ENCODE peak calls at places on chromosomes 4 and X, in nine cellular contexts. U is Calu3, F is D721Med, E is left lung, N is RWPE1, I is nephron progenitor cell, H is AG04449, P is heart left ventricle, L is SK-N-SH. A is an unnamed sample.
A peak's percentile ranks its signal among the peaks of the same experiment; 100 is the strongest.

GRCh38 chr4:157978680-157979361 is 194.0 kb downstream of the GASK1B start:
- DNase-seq in U (peak; percentile 29), F (peak; percentile 16), E (no peak), N (peak; percentile 55), I (peak; percentile 66), H (no peak), P (peak; percentile 28), L (peak; percentile 56), A (peak; percentile 41)

GRCh38 chr4:165737309-165737972 is 135.6 kb upstream of the TLL1 start:
- DNase-seq in U (no peak), F (no peak), E (no peak), N (no peak), I (no peak), H (no peak), P (no peak), L (no peak), A (no peak)

GRCh38 chr4:54067163-54067562 is 2.8 kb upstream of the CHIC2 start:
- DNase-seq in U (no peak), F (no peak), E (no peak), N (peak; percentile 83), I (no peak), H (no peak), P (peak; percentile 73), L (no peak), A (no peak)

GRCh38 chr4:140080883-140081282 is 73.1 kb downstream of the MAML3 start:
- DNase-seq in U (no peak), F (no peak), E (no peak), N (no peak), I (no peak), H (no peak), P (no peak), L (no peak), A (no peak)

GRCh38 chr4:180234730-180235129 is 2008.5 kb upstream of the TENM3 start:
- DNase-seq in U (no peak), F (no peak), E (no peak), N (no peak), I (peak; percentile 10), H (no peak), P (no peak), L (no peak), A (no peak)

GRCh38 chr4:127601029-127601428 is 31.7 kb upstream of the INTU start:
- DNase-seq in U (no peak), F (no peak), E (no peak), N (peak; percentile 18), I (no peak), H (no peak), P (no peak), L (no peak), A (no peak)

GRCh38 chrX:17500145-17500579 is 125.2 kb downstream of the NHS start:
- DNase-seq in U (peak; percentile 9), F (no peak), E (no peak), N (no peak), I (no peak), H (peak; percentile 65), P (no peak), L (no peak), A (no peak)

GRCh38 chrX:70979136-70979762 is 48.4 kb upstream of the SLC7A3 start:
- DNase-seq in U (peak; percentile 1), F (no peak), E (no peak), N (no peak), I (no peak), H (peak; percentile 5), P (no peak), L (peak; percentile 4), A (no peak)

GRCh38 chrX:115330498-115331138 is 41.1 kb downstream of the LUZP4 start:
- DNase-seq in U (peak; percentile 39), F (no peak), E (no peak), N (peak; percentile 42), I (peak; percentile 50), H (no peak), P (no peak), L (peak; percentile 67), A (peak; percentile 57)

GRCh38 chr4:11632015-11632414 is 203.3 kb upstream of the HS3ST1 start:
- DNase-seq in U (no peak), F (no peak), E (no peak), N (no peak), I (no peak), H (no peak), P (no peak), L (no peak), A (no peak)

GRCh38 chr4:25178838-25179261 is 18.6 kb upstream of the SEPSECS start:
- DNase-seq in U (no peak), F (no peak), E (no peak), N (no peak), I (no peak), H (no peak), P (no peak), L (no peak), A (no peak)

GRCh38 chr4:1133033-1133432 is 19.7 kb upstream of the RNF212 start:
- DNase-seq in U (no peak), F (no peak), E (no peak), N (no peak), I (no peak), H (no peak), P (no peak), L (no peak), A (no peak)

GRCh38 chr4:122576261-122577188 is 44.3 kb downstream of the IL21 start:
- DNase-seq in U (peak; percentile 42), F (no peak), E (no peak), N (peak; percentile 47), I (no peak), H (no peak), P (no peak), L (peak; percentile 16), A (peak; percentile 10)

GRCh38 chr4:175776217-175776616 is 35.8 kb downstream of the GPM6A start:
- DNase-seq in U (no peak), F (no peak), E (no peak), N (no peak), I (no peak), H (no peak), P (no peak), L (no peak), A (no peak)

GRCh38 chrX:54786972-54787371 is 11.1 kb downstream of the ITIH6 start:
- DNase-seq in U (peak; percentile 53), F (no peak), E (no peak), N (peak; percentile 18), I (peak; percentile 16), H (no peak), P (no peak), L (no peak), A (no peak)

GRCh38 chr4:169071781-169072180 is 61.7 kb upstream of the CBR4 start:
- DNase-seq in U (no peak), F (no peak), E (no peak), N (no peak), I (no peak), H (no peak), P (no peak), L (no peak), A (no peak)

GRCh38 chr4:185054876-185055275 is 36.6 kb downstream of the HELT start:
- DNase-seq in U (no peak), F (no peak), E (no peak), N (no peak), I (no peak), H (no peak), P (no peak), L (no peak), A (no peak)

GRCh38 chrX:12975999-12976558 is 1.2 kb downstream of the TMSB4X start:
- DNase-seq in U (peak; percentile 62), F (no peak), E (peak; percentile 84), N (peak; percentile 62), I (peak; percentile 56), H (no peak), P (peak; percentile 43), L (peak; percentile 67), A (peak; percentile 25)

GRCh38 chrX:107978707-107979307 is 3.4 kb downstream of the TEX13B start:
- DNase-seq in U (peak; percentile 15), F (no peak), E (no peak), N (peak; percentile 1), I (no peak), H (no peak), P (no peak), L (peak; percentile 11), A (no peak)

GRCh38 chrX:145549476-145549875 is 268.2 kb upstream of the SLITRK2 start:
- DNase-seq in U (no peak), F (no peak), E (no peak), N (no peak), I (no peak), H (no peak), P (no peak), L (no peak), A (no peak)

GRCh38 chr4:159206427-159206871 is 103.6 kb downstream of the RAPGEF2 start:
- DNase-seq in U (no peak), F (no peak), E (no peak), N (no peak), I (no peak), H (peak; percentile 21), P (no peak), L (no peak), A (no peak)

GRCh38 chrX:153592966-153593688 is 5.8 kb downstream of the CCNQ start:
- DNase-seq in U (no peak), F (no peak), E (no peak), N (no peak), I (no peak), H (no peak), P (peak; percentile 84), L (peak; percentile 83), A (no peak)

GRCh38 chrX:56248492-56248891 is 16.3 kb downstream of the KLF8 start:
- DNase-seq in U (peak; percentile 57), F (no peak), E (no peak), N (peak; percentile 11), I (peak; percentile 48), H (no peak), P (peak; percentile 31), L (peak; percentile 52), A (peak; percentile 30)

GRCh38 chrX:68640661-68641060 is 6.8 kb upstream of the STARD8 start:
- DNase-seq in U (no peak), F (no peak), E (no peak), N (no peak), I (no peak), H (no peak), P (no peak), L (no peak), A (no peak)
- TF ChIP-seq CTCF in U (no peak), F (no peak), E (no peak), N (no peak), I (no peak), H (no peak), P (no peak), L (no peak), A (no peak)

GRCh38 chr4:22091351-22091731 is 142.8 kb upstream of the KCNIP4 start:
- DNase-seq in U (peak; percentile 0), F (no peak), E (no peak), N (no peak), I (no peak), H (no peak), P (no peak), L (no peak), A (no peak)
- TF ChIP-seq CTCF in U (no peak), F (no peak), E (no peak), N (no peak), I (no peak), H (no peak), P (no peak), L (peak; percentile 22), A (peak; percentile 25)

GRCh38 chr4:152705918-152706317 is 26.1 kb upstream of the TMEM154 start:
- DNase-seq in U (no peak), F (no peak), E (no peak), N (no peak), I (no peak), H (no peak), P (no peak), L (no peak), A (no peak)
- TF ChIP-seq CTCF in U (no peak), F (no peak), E (no peak), N (no peak), I (no peak), H (no peak), P (no peak), L (peak; percentile 10), A (peak; percentile 16)

GRCh38 chr4:16914208-16914607 is 15.8 kb upstream of the LDB2 start:
- DNase-seq in U (peak; percentile 1), F (no peak), E (no peak), N (no peak), I (no peak), H (no peak), P (no peak), L (peak; percentile 7), A (no peak)
- TF ChIP-seq CTCF in U (no peak), F (peak; percentile 12), E (no peak), N (no peak), I (no peak), H (peak; percentile 50), P (peak; percentile 40), L (peak; percentile 50), A (no peak)

A was measured in neural crest cell.